ENCODE peak calls at places on chromosomes 12 and 14, in six cellular contexts. S, K, Z, N, I and T are unnamed samples.

GRCh38 chr14:92493024-92493423 is 20.6 kb upstream of the RIN3 start:
- DNase-seq in S (no peak), K (peak), Z (no peak), N (no peak), I (no peak), T (no peak)

GRCh38 chr12:79848321-79848720 is 86.6 kb downstream of the PPP1R12A start:
- DNase-seq in S (no peak), K (no peak), Z (peak), N (no peak), I (no peak), T (no peak)

GRCh38 chr14:81433378-81433777 is 33.3 kb upstream of the STON2 start:
- DNase-seq in S (no peak), K (no peak), Z (no peak), N (no peak), I (no peak), T (no peak)

GRCh38 chr14:64612021-64612380 is 62.2 kb downstream of the PPP1R36 start:
- DNase-seq in S (no peak), K (no peak), Z (peak), N (no peak), I (no peak), T (no peak)

GRCh38 chr12:111274820-111275219 is 94.1 kb downstream of the PHETA1 start:
- DNase-seq in S (no peak), K (no peak), Z (no peak), N (no peak), I (no peak), T (no peak)

GRCh38 chr12:20367731-20368652 is at the start of gene PDE3A:
- DNase-seq in S (no peak), K (peak), Z (peak), N (no peak), I (no peak), T (no peak)

GRCh38 chr12:48002773-48003218 is 1.5 kb downstream of the COL2A1 start:
- DNase-seq in S (no peak), K (no peak), Z (peak), N (no peak), I (no peak), T (no peak)

GRCh38 chr12:9961901-9962300 is 9.3 kb upstream of the CLEC12A start:
- DNase-seq in S (no peak), K (no peak), Z (no peak), N (no peak), I (no peak), T (no peak)

GRCh38 chr12:55658635-55659391 is 22.1 kb downstream of the OR10P1 start:
- DNase-seq in S (no peak), K (no peak), Z (no peak), N (no peak), I (no peak), T (no peak)

GRCh38 chr14:39069923-39070322 is 33.1 kb downstream of the SEC23A start:
- DNase-seq in S (no peak), K (no peak), Z (no peak), N (no peak), I (no peak), T (no peak)

GRCh38 chr12:43973993-43974392 is 138.1 kb downstream of the TMEM117 start:
- DNase-seq in S (no peak), K (no peak), Z (peak), N (no peak), I (no peak), T (no peak)

GRCh38 chr12:67052981-67053380 is 216.2 kb upstream of the CAND1 start:
- DNase-seq in S (no peak), K (no peak), Z (no peak), N (no peak), I (no peak), T (no peak)

GRCh38 chr12:95805864-95806669 is 15.5 kb upstream of the NTN4 start:
- DNase-seq in S (no peak), K (no peak), Z (peak), N (no peak), I (no peak), T (no peak)

GRCh38 chr14:99462211-99462610 is 18.4 kb downstream of the SETD3 start:
- DNase-seq in S (no peak), K (no peak), Z (no peak), N (no peak), I (no peak), T (no peak)

GRCh38 chr12:22321620-22322019 is 12.9 kb downstream of the ST8SIA1 start:
- DNase-seq in S (no peak), K (no peak), Z (no peak), N (peak), I (no peak), T (no peak)

GRCh38 chr12:119444462-119445044 is 110.0 kb downstream of the CCDC60 start:
- DNase-seq in S (no peak), K (no peak), Z (peak), N (no peak), I (no peak), T (peak)

GRCh38 chr14:22824711-22825359 is 4.9 kb upstream of the MRPL52 start:
- DNase-seq in S (no peak), K (no peak), Z (peak), N (no peak), I (no peak), T (no peak)

GRCh38 chr12:120470150-120470817 is 736 bp upstream of the SRSF9 start:
- DNase-seq in S (no peak), K (no peak), Z (no peak), N (no peak), I (peak), T (no peak)

GRCh38 chr12:121064116-121064515 is 25.1 kb upstream of the OASL start:
- DNase-seq in S (no peak), K (no peak), Z (no peak), N (no peak), I (no peak), T (no peak)